ENCODE peak calls at places on chromosomes 16 and 17, in ten cellular contexts. F, V, Z, U, Y, K, M, X, L and J are unnamed samples.

GRCh38 chr17:63223212-63223911 is 222.7 kb downstream of the CYB561 start:
- DNase-seq in F (no peak), V (no peak), Z (no peak), U (no peak), Y (no peak), K (no peak), M (no peak), X (no peak), L (no peak), J (no peak)

GRCh38 chr17:7293131-7293557 is 1.3 kb downstream of the YBX2 start:
- DNase-seq in F (peak), V (no peak), Z (no peak), U (no peak), Y (peak), K (no peak), M (no peak), X (peak), L (no peak), J (no peak)

GRCh38 chr16:57380671-57381462 is 8.6 kb downstream of the CX3CL1 start:
- DNase-seq in F (no peak), V (no peak), Z (peak), U (peak), Y (peak), K (no peak), M (peak), X (no peak), L (no peak), J (no peak)

GRCh38 chr16:57318240-57318970 is 33.9 kb upstream of the PLLP start:
- DNase-seq in F (no peak), V (no peak), Z (peak), U (no peak), Y (peak), K (no peak), M (no peak), X (no peak), L (no peak), J (no peak)

GRCh38 chr17:40607641-40608040 is 40.0 kb downstream of the SMARCE1 start:
- DNase-seq in F (no peak), V (no peak), Z (no peak), U (no peak), Y (no peak), K (no peak), M (no peak), X (no peak), L (no peak), J (no peak)

GRCh38 chr17:32769846-32770245 is 107.1 kb downstream of the MYO1D start:
- DNase-seq in F (no peak), V (no peak), Z (no peak), U (peak), Y (no peak), K (no peak), M (no peak), X (no peak), L (no peak), J (no peak)

GRCh38 chr17:17420035-17420434 is 56.8 kb upstream of the MED9 start:
- DNase-seq in F (peak), V (no peak), Z (no peak), U (no peak), Y (no peak), K (no peak), M (peak), X (peak), L (no peak), J (peak)

GRCh38 chr17:419073-419735 is 66.6 kb upstream of the RPH3AL start:
- DNase-seq in F (no peak), V (no peak), Z (no peak), U (no peak), Y (no peak), K (no peak), M (no peak), X (no peak), L (no peak), J (no peak)

GRCh38 chr16:2964416-2965223 is 545 bp downstream of the KREMEN2 start:
- DNase-seq in F (peak), V (no peak), Z (no peak), U (peak), Y (peak), K (no peak), M (no peak), X (no peak), L (peak), J (peak)
- TF ChIP-seq CTCF in F (no peak), V (no peak), Z (no peak), U (peak), Y (no peak), K (no peak), M (no peak), X (no peak), L (no peak), J (peak)

DNA sequence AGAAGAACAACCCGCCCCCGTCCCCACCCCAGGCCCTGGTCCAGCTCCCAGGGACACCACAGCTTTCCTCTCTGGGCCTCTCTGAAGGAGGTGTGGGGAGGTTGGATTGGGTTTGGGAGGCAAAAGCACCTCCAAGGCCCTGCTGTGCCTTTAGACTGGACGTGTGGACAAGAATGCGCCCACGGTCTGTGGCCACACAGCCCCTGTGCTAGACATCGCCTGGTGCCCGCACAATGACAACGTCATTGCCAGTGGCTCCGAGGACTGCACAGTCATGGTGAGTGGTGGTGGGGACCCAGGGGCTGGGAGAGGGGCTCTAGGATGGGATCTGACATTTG is 3.0 kb downstream of the CORO1A start:
- DNase-seq in F (peak), V (no peak), Z (no peak), U (no peak), Y (no peak), K (no peak), M (no peak), X (no peak), L (no peak), J (peak)
- H3K27ac ChIP-seq in F (peak), V (peak), Z (no peak), U (no peak), Y (no peak), K (no peak), M (peak), X (no peak), L (peak), J (no peak)

DNA sequence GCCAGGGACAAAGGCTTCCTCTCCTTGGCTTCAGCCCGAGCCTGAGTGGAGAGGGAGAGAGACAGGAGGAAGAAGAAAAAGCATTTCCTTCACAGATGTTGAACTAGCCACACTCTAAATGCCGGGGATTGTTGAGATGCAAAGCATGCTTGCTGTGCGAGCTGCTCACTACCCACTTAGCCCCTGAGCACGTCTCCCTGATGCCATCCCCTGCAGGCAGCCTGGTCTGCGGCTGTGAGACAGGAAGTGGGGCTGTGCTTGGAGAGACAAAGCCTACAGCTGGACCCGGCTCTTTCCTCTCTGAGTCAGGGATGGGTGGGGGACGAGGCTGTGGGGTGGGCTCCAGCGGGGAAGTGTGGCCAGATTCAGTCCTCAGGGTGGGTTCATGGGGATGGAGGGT is 13.7 kb downstream of the WNT9B start:
- DNase-seq in F (no peak), V (no peak), Z (peak), U (no peak), Y (peak), K (no peak), M (no peak), X (no peak), L (no peak), J (no peak)
- TF ChIP-seq CTCF in F (no peak), V (no peak), Z (no peak), U (no peak), Y (no peak), K (no peak), M (no peak), X (no peak), L (no peak), J (no peak)

GRCh38 chr16:70752381-70752780 is 48.6 kb downstream of the VAC14 start:
- DNase-seq in F (no peak), V (no peak), Z (no peak), U (no peak), Y (no peak), K (no peak), M (no peak), X (no peak), L (no peak), J (no peak)

GRCh38 chr16:70749006-70749678 is 51.8 kb downstream of the VAC14 start:
- DNase-seq in F (no peak), V (no peak), Z (no peak), U (no peak), Y (no peak), K (peak), M (no peak), X (no peak), L (peak), J (no peak)

GRCh38 chr16:70749681-70750601 is 51.0 kb downstream of the VAC14 start:
- DNase-seq in F (no peak), V (no peak), Z (no peak), U (no peak), Y (no peak), K (no peak), M (no peak), X (no peak), L (no peak), J (no peak)

GRCh38 chr16:70751593-70751992 is 49.4 kb downstream of the VAC14 start:
- DNase-seq in F (no peak), V (no peak), Z (no peak), U (no peak), Y (no peak), K (no peak), M (no peak), X (no peak), L (no peak), J (no peak)

DNA sequence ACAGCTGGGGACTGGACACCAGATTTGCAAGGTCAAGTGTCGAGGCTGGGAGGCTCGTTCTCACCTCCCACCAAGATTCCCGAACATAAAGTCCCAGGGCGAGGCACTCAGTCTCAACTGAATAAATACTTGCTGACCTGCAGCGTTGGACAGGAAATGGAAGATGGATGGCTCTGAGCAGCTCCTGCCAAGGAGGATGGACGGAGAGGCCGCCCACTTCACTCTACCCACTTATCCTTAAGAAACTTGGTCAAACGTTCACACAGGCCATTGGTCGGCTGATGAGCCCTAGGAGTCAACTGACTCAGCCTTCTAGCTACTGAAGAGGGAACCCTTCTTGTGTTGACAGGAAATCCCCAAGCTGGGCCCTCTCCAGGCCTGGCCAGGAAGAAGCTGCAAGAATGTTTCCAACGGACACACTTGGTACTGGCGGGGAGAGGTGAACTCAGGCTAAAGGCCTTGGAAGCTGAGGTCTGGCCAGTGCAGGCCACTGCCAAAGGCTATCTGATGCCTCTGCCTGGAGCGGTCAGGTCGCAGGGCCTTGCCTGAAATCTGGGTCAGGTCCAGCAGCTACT is 50.0 kb downstream of the VAC14 start:
- DNase-seq in F (peak), V (no peak), Z (peak), U (no peak), Y (peak), K (no peak), M (peak), X (peak), L (peak), J (no peak)
- H3K27ac ChIP-seq in F (peak), V (peak), Z (peak), U (no peak), Y (peak), K (peak), M (peak), X (peak), L (peak), J (no peak)

GRCh38 chr16:26505501-26505900 is 561.2 kb upstream of the C16orf82 start:
- DNase-seq in F (no peak), V (no peak), Z (no peak), U (no peak), Y (no peak), K (no peak), M (no peak), X (no peak), L (no peak), J (no peak)
- TF ChIP-seq CTCF in F (no peak), V (no peak), Z (no peak), U (no peak), Y (no peak), K (no peak), M (no peak), X (no peak), L (no peak), J (no peak)

GRCh38 chr16:15054357-15055140 is 1.3 kb downstream of the NTAN1 start:
- DNase-seq in F (no peak), V (no peak), Z (no peak), U (no peak), Y (no peak), K (no peak), M (no peak), X (no peak), L (no peak), J (no peak)
- H3K27ac ChIP-seq in F (peak), V (no peak), Z (no peak), U (no peak), Y (no peak), K (peak), M (peak), X (peak), L (peak), J (no peak)